ENCODE peak calls at places on chromosomes 13 and 19, in six cellular contexts. R is neural progenitor cell, E is IMR-90, T is endodermal cell, S is PC-3, J is neuronal stem cell. V is an unnamed sample.

GRCh38 chr19:1605236-1606137 is at the start of gene UQCR11:
- DNase-seq in E (peak), S (peak), R (peak), T (peak), J (peak), V (peak)

GRCh38 chr13:24727731-24728601 is 36.0 kb upstream of the RNF17 start:
- DNase-seq in R (peak), E (peak), J (peak), T (peak), S (peak), V (peak)

GRCh38 chr13:62096652-62097051 is 681.0 kb upstream of the PCDH20 start:
- DNase-seq in S (no peak), T (no peak), R (no peak), J (no peak), E (no peak), V (no peak)

GRCh38 chr19:37334179-37335071 is 36.5 kb upstream of the ZNF527 start:
- DNase-seq in T (peak), S (no peak), R (peak), J (peak), E (peak), V (peak)

GRCh38 chr19:36986601-36987000 is 70.5 kb downstream of the ZNF568 start:
- DNase-seq in T (no peak), J (no peak), S (no peak), E (no peak), R (no peak), V (no peak)

GRCh38 chr13:80814541-80814940 is 473.6 kb upstream of the SPRY2 start:
- DNase-seq in J (no peak), T (no peak), E (no peak), R (no peak), S (no peak), V (no peak)

GRCh38 chr19:32224371-32225244 is 120.8 kb upstream of the ZNF507 start:
- DNase-seq in T (peak), R (peak), S (peak), E (peak), J (peak), V (peak)

GRCh38 chr13:61128850-61129645 is 286.6 kb downstream of the PCDH20 start:
- DNase-seq in R (no peak), T (no peak), E (no peak), S (peak), J (no peak), V (no peak)

GRCh38 chr13:114046447-114046846 is 72.6 kb upstream of the C13orf46 start:
- DNase-seq in S (no peak), R (no peak), J (no peak), E (no peak), T (no peak), V (no peak)

GRCh38 chr19:13037161-13037560 is 41.9 kb downstream of the NFIX start:
- DNase-seq in T (peak), J (no peak), S (peak), R (no peak), E (peak), V (peak)

GRCh38 chr19:11381535-11382369 is 2.4 kb downstream of the EPOR start:
- DNase-seq in S (peak), E (peak), T (peak), R (peak), J (peak), V (peak)

GRCh38 chr13:71625694-71626093 is 241.3 kb downstream of the DACH1 start:
- DNase-seq in T (no peak), S (peak), E (peak), J (no peak), R (no peak), V (no peak)

GRCh38 chr13:97124237-97124636 is 97.9 kb upstream of the MBNL2 start:
- DNase-seq in R (no peak), E (no peak), J (no peak), T (no peak), S (no peak), V (no peak)

GRCh38 chr13:33258437-33259193 is 26.9 kb downstream of the STARD13 start:
- DNase-seq in E (peak), T (no peak), R (no peak), J (no peak), S (no peak), V (no peak)

GRCh38 chr13:50969691-50970090 is 60.1 kb downstream of the RNASEH2B start:
- DNase-seq in R (peak), T (peak), E (no peak), J (no peak), S (no peak), V (peak)

GRCh38 chr13:80126382-80127068 is 214.4 kb downstream of the SPRY2 start:
- DNase-seq in S (no peak), J (no peak), R (no peak), T (no peak), E (no peak), V (no peak)

GRCh38 chr13:95023405-95023804 is 277.8 kb downstream of the ABCC4 start:
- DNase-seq in S (peak), R (no peak), J (no peak), T (no peak), E (peak), V (peak)
- H3K27ac ChIP-seq in S (peak), R (no peak), J (no peak), T (no peak), E (no peak), V (no peak)

DNA sequence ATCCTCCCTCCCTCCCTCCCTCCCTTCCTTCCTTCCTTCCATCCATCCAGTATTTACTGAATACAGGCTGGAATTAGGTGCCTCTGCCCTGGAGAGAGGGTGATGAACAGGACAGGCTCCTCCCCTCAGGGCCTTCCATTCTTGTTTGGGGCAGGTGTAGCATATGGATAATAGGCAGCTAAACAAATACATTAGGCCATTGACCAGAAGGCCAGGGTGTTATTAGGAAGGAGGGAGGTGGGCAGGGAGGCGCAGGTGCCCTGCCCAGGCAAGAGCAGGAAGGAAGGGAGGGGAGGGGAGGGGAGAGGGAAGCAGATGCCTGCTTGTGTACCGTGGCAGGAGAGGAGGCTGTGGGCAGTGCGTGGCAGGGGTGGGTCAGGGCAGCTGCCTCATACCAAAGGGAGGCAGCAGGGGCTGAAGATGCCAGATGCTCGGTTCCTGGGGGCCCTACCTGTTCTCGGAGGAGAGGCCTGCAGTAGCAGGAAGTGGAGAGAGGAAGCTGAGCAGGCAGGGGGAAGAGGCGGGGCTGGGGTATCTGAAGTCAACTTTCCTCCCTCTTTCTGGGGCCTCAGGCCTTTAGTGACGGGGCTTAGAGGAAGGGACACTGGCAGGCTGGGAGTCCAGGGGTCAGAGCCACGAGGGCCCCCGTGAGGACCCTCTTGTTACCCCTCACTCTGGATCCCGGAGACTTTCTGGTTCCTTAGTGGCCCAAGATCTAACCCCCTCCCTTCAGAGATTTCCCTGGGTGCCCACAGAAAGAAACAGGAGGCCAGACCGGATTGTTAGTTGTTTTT is at the start of gene RINL:
- DNase-seq in J (no peak), S (no peak), R (no peak), T (peak), E (no peak), V (no peak)
- H3K9ac ChIP-seq in J (peak), S (no peak), R (no peak), T (no peak), E (no peak), V (no peak)

GRCh38 chr13:44142911-44143665 is 230.5 kb upstream of the SERP2 start:
- DNase-seq in E (peak), S (peak), J (no peak), T (no peak), R (no peak), V (peak)
- H3K27ac ChIP-seq in E (no peak), S (peak), J (no peak), T (no peak), R (no peak), V (peak)

GRCh38 chr13:88223958-88224357 is 552.8 kb downstream of the SLITRK5 start:
- DNase-seq in T (no peak), R (no peak), S (no peak), E (no peak), J (no peak), V (no peak)
- H3K9ac ChIP-seq in T (no peak), R (no peak), S (no peak), E (no peak), J (no peak), V (no peak)

DNA sequence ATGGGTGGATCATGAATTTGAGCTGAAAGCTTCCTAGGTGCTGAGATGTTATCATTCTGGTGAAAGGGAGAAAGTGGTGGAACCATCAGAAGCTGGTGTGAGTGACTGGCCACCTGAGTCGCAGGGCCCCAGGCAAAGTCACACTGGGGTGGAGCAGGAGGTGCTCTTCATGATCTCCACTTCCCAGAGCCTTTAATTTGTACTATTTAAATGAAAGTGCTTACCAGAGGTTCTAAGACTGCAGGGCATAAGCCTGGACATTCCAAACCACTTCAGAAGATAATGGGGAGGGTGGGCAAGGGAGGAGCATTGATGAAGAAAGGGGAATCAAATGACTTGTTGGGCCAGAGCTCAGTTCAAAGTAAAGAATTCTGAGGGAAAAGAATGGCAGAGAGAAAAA is 156.1 kb downstream of the RGCC start:
- DNase-seq in T (no peak), R (peak), S (no peak), E (no peak), J (no peak), V (peak)
- H3K27ac ChIP-seq in T (no peak), R (no peak), S (peak), E (peak), J (no peak), V (peak)

GRCh38 chr13:30159446-30159839 is 147.9 kb downstream of the KATNAL1 start:
- DNase-seq in R (no peak), E (peak), S (peak), J (no peak), T (peak), V (peak)
- H3K9ac ChIP-seq in R (no peak), E (no peak), S (no peak), J (no peak), T (no peak), V (no peak)

GRCh38 chr13:37701306-37701705 is 102.7 kb upstream of the POSTN start:
- DNase-seq in J (no peak), R (no peak), E (peak), S (no peak), T (no peak), V (no peak)

GRCh38 chr13:37706041-37706440 is 107.5 kb upstream of the POSTN start:
- DNase-seq in E (no peak), J (no peak), T (no peak), S (no peak), R (peak), V (no peak)

GRCh38 chr13:37700887-37701286 is 102.3 kb upstream of the POSTN start:
- DNase-seq in E (peak), T (no peak), S (no peak), J (no peak), R (no peak), V (no peak)

GRCh38 chr13:37701972-37702371 is 103.4 kb upstream of the POSTN start:
- DNase-seq in T (no peak), R (no peak), S (peak), J (no peak), E (peak), V (peak)
- H3K27ac ChIP-seq in T (no peak), R (no peak), S (no peak), J (no peak), E (peak), V (no peak)

GRCh38 chr19:30391052-30391451 is 18.9 kb downstream of the ZNF536 start:
- DNase-seq in E (no peak), T (peak), J (no peak), S (no peak), R (no peak), V (no peak)

GRCh38 chr19:30393729-30394480 is 21.7 kb downstream of the ZNF536 start:
- DNase-seq in S (no peak), T (no peak), J (no peak), E (no peak), R (no peak), V (no peak)

GRCh38 chr19:30394481-30395151 is 22.4 kb downstream of the ZNF536 start:
- DNase-seq in R (no peak), J (no peak), T (no peak), E (no peak), S (no peak), V (no peak)

GRCh38 chr19:30391554-30392551 is 19.7 kb downstream of the ZNF536 start:
- DNase-seq in R (peak), J (no peak), E (no peak), S (no peak), T (peak), V (no peak)

DNA sequence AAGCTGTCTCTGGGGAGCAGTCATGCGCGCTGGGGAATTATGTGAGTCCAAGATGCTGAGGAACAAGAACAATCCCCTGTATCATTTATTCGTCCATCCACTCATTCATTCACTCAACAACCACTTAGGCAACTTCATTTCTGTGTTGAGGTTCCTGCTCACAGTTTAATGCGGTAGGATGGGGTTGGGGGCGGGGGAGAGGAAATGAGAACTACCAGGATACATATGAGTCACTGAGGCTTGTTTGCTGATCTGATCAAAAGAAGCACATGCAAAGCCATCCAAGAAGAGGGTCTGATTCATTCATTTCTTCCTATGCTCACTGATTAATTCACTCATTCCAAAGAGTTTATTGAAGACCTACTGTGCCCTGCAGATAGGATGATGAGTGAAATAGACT is 20.9 kb downstream of the ZNF536 start:
- DNase-seq in S (no peak), R (no peak), E (no peak), J (no peak), T (peak), V (no peak)
- H3K9ac ChIP-seq in S (no peak), R (no peak), E (no peak), J (no peak), T (no peak), V (no peak)

GRCh38 chr19:48720613-48721296 is 1.2 kb upstream of the MAMSTR start:
- DNase-seq in E (peak), J (peak), S (peak), R (peak), T (peak), V (peak)
- H3K27ac ChIP-seq in E (peak), J (peak), S (peak), R (no peak), T (peak), V (peak)

V was measured in mammary epithelial cell.